ENCODE peak calls at places on chromosomes 13 and 19, in six cellular contexts. One of them, this sample, is unnamed.

GRCh38 chr19:51044327-51044726 is 9.5 kb upstream of the KLK12 start:
- DNase-seq in K562: no peak
- DNase-seq in HepG2: no peak
- DNase-seq in endothelial cell of umbilical vein: no peak
- DNase-seq in GM12878: no peak
- DNase-seq in H1: no peak
- DNase-seq in this sample: no peak

GRCh38 chr19:2014731-2015610 is 543 bp downstream of the BTBD2 start:
- DNase-seq in K562: peak
- DNase-seq in HepG2: no peak
- DNase-seq in endothelial cell of umbilical vein: no peak
- DNase-seq in GM12878: no peak
- DNase-seq in H1: no peak
- DNase-seq in this sample: no peak

GRCh38 chr19:41039806-41040205 is 48.4 kb upstream of the CYP2A13 start:
- DNase-seq in K562: no peak
- DNase-seq in HepG2: no peak
- DNase-seq in endothelial cell of umbilical vein: no peak
- DNase-seq in GM12878: no peak
- DNase-seq in H1: no peak
- DNase-seq in this sample: no peak

GRCh38 chr19:44685877-44686276 is 13.1 kb upstream of the CEACAM16 start:
- DNase-seq in K562: no peak
- DNase-seq in HepG2: no peak
- DNase-seq in endothelial cell of umbilical vein: peak
- DNase-seq in GM12878: no peak
- DNase-seq in H1: no peak
- DNase-seq in this sample: no peak

GRCh38 chr19:39275578-39275977 is 7.4 kb downstream of the IFNL2 start:
- DNase-seq in K562: no peak
- DNase-seq in HepG2: no peak
- DNase-seq in endothelial cell of umbilical vein: no peak
- DNase-seq in GM12878: no peak
- DNase-seq in H1: no peak
- DNase-seq in this sample: no peak

GRCh38 chr13:48155850-48156249 is 60.9 kb upstream of the MED4 start:
- DNase-seq in K562: no peak
- DNase-seq in HepG2: no peak
- DNase-seq in endothelial cell of umbilical vein: peak
- DNase-seq in GM12878: peak
- DNase-seq in H1: no peak
- DNase-seq in this sample: peak

GRCh38 chr19:919157-920050 is 2.3 kb downstream of the KISS1R start:
- DNase-seq in K562: no peak
- DNase-seq in HepG2: no peak
- DNase-seq in endothelial cell of umbilical vein: no peak
- DNase-seq in GM12878: no peak
- DNase-seq in H1: peak
- DNase-seq in this sample: no peak

GRCh38 chr13:111292710-111293485 is 27.5 kb upstream of the TEX29 start:
- DNase-seq in K562: no peak
- DNase-seq in HepG2: no peak
- DNase-seq in endothelial cell of umbilical vein: no peak
- DNase-seq in GM12878: no peak
- DNase-seq in H1: no peak
- DNase-seq in this sample: no peak

GRCh38 chr13:35839746-35840273 is 291.4 kb downstream of the DCLK1 start:
- DNase-seq in K562: no peak
- DNase-seq in HepG2: no peak
- DNase-seq in endothelial cell of umbilical vein: peak
- DNase-seq in GM12878: no peak
- DNase-seq in H1: no peak
- DNase-seq in this sample: no peak

GRCh38 chr13:104571161-104571889 is 1505.1 kb upstream of the SLC10A2 start:
- DNase-seq in K562: peak
- DNase-seq in HepG2: peak
- DNase-seq in endothelial cell of umbilical vein: peak
- DNase-seq in GM12878: no peak
- DNase-seq in H1: peak
- DNase-seq in this sample: peak

GRCh38 chr13:25630327-25630726 is 258.6 kb downstream of the ATP8A2 start:
- DNase-seq in K562: no peak
- DNase-seq in HepG2: no peak
- DNase-seq in endothelial cell of umbilical vein: no peak
- DNase-seq in GM12878: no peak
- DNase-seq in H1: no peak
- DNase-seq in this sample: no peak

GRCh38 chr13:102707465-102707864 is 12.6 kb upstream of the METTL21C start:
- DNase-seq in K562: no peak
- DNase-seq in HepG2: no peak
- DNase-seq in endothelial cell of umbilical vein: peak
- DNase-seq in GM12878: no peak
- DNase-seq in H1: no peak
- DNase-seq in this sample: no peak

DNA sequence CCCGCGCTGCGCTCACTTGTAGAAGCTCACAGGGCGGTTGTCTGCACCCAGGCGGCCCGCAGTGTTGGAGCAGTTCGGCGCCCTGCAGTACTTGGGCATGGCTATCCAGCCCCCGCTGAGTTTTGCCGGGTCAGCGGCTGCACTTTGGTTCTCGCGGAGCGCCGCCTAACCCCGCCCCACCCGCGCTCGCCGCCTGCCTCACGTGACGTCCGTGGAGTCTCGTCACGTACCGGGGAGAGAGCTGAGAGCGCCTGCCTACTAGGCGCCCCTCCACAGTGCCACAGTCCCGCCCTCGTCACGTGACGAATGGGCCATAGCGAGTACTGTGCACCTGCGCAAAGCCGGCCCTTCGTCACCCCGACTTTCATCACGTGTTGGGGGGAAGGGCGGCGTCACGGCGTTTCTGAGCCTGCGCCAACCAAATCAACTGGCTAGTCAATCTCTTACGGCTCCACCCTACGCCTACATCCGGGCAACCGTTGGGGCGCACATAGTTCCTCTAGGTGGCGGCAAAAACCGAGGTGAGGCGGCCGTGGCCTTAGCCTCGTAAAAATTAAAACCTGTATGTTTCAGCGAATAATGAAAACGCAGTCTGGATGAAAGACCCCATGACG is at the start of gene THAP8:
- DNase-seq in K562: peak
- DNase-seq in HepG2: peak
- DNase-seq in endothelial cell of umbilical vein: peak
- DNase-seq in GM12878: peak
- DNase-seq in H1: peak
- DNase-seq in this sample: peak
- TF ChIP-seq POLR2A in K562: peak
- TF ChIP-seq POLR2A in HepG2: peak
- TF ChIP-seq POLR2A in endothelial cell of umbilical vein: no peak
- TF ChIP-seq POLR2A in GM12878: peak
- TF ChIP-seq POLR2A in H1: peak
- TF ChIP-seq POLR2A in this sample: peak

GRCh38 chr19:10404888-10405808 is 1.8 kb upstream of the CDC37 start:
- DNase-seq in K562: no peak
- DNase-seq in HepG2: no peak
- DNase-seq in endothelial cell of umbilical vein: no peak
- DNase-seq in GM12878: no peak
- DNase-seq in H1: no peak
- DNase-seq in this sample: no peak
- TF ChIP-seq EZH2 in K562: no peak
- TF ChIP-seq EZH2 in HepG2: no peak
- TF ChIP-seq EZH2 in endothelial cell of umbilical vein: peak
- TF ChIP-seq EZH2 in GM12878: no peak
- TF ChIP-seq EZH2 in H1: peak
- TF ChIP-seq EZH2 in this sample: no peak

GRCh38 chr19:34363094-34363493 is 1.9 kb upstream of the GPI start:
- DNase-seq in K562: peak
- DNase-seq in HepG2: peak
- DNase-seq in endothelial cell of umbilical vein: no peak
- DNase-seq in GM12878: no peak
- DNase-seq in H1: no peak
- DNase-seq in this sample: no peak

GRCh38 chr19:34364462-34364829 is 550 bp upstream of the GPI start:
- DNase-seq in K562: no peak
- DNase-seq in HepG2: no peak
- DNase-seq in endothelial cell of umbilical vein: no peak
- DNase-seq in GM12878: no peak
- DNase-seq in H1: no peak
- DNase-seq in this sample: no peak

GRCh38 chr19:34363930-34364329 is 1.1 kb upstream of the GPI start:
- DNase-seq in K562: no peak
- DNase-seq in HepG2: no peak
- DNase-seq in endothelial cell of umbilical vein: no peak
- DNase-seq in GM12878: no peak
- DNase-seq in H1: no peak
- DNase-seq in this sample: no peak

GRCh38 chr19:34365463-34366401 is 736 bp downstream of the GPI start:
- DNase-seq in K562: peak
- DNase-seq in HepG2: no peak
- DNase-seq in endothelial cell of umbilical vein: peak
- DNase-seq in GM12878: no peak
- DNase-seq in H1: peak
- DNase-seq in this sample: no peak

DNA sequence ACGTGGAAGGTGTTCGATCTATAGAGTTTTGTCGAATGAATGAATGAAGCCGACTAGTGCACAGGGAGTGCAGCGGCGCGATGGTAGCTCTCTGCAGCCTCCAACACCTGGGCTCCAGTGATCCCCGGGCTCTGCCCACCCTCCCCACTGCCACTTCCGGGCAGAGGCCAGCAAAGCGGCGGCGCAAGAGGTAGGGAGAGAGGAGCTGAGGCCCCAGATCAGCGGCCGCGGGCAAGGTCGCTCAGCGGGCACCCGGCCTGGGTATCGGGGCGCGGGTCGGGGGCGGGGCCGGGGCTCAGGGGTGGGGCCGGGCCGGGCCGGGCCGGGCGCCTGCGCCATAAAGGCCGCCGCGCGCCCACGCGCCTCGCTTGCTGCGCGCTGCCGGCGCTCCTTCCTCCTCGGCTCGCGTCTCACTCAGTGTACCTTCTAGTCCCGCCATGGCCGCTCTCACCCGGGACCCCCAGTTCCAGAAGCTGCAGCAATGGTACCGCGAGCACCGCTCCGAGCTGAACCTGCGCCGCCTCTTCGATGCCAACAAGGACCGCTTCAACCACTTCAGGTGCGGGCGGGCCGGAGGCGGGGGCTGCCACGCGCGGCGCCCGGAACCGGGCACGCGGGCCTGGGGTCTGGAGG is at the start of gene GPI:
- DNase-seq in K562: peak
- DNase-seq in HepG2: peak
- DNase-seq in endothelial cell of umbilical vein: peak
- DNase-seq in GM12878: no peak
- DNase-seq in H1: peak
- DNase-seq in this sample: no peak
- TF ChIP-seq POLR2A in K562: peak
- TF ChIP-seq POLR2A in HepG2: peak
- TF ChIP-seq POLR2A in endothelial cell of umbilical vein: peak
- TF ChIP-seq POLR2A in GM12878: peak
- TF ChIP-seq POLR2A in H1: peak
- TF ChIP-seq POLR2A in this sample: peak

GRCh38 chr13:28531195-28531955 is 36.4 kb upstream of the FLT1 start:
- DNase-seq in K562: no peak
- DNase-seq in HepG2: no peak
- DNase-seq in endothelial cell of umbilical vein: peak
- DNase-seq in GM12878: no peak
- DNase-seq in H1: peak
- DNase-seq in this sample: no peak
- TF ChIP-seq EZH2 in K562: no peak
- TF ChIP-seq EZH2 in HepG2: peak
- TF ChIP-seq EZH2 in endothelial cell of umbilical vein: no peak
- TF ChIP-seq EZH2 in GM12878: no peak
- TF ChIP-seq EZH2 in H1: no peak
- TF ChIP-seq EZH2 in this sample: no peak

GRCh38 chr13:96617528-96617927 is 376.7 kb downstream of the OXGR1 start:
- DNase-seq in K562: no peak
- DNase-seq in HepG2: no peak
- DNase-seq in endothelial cell of umbilical vein: no peak
- DNase-seq in GM12878: no peak
- DNase-seq in H1: no peak
- DNase-seq in this sample: no peak

DNA sequence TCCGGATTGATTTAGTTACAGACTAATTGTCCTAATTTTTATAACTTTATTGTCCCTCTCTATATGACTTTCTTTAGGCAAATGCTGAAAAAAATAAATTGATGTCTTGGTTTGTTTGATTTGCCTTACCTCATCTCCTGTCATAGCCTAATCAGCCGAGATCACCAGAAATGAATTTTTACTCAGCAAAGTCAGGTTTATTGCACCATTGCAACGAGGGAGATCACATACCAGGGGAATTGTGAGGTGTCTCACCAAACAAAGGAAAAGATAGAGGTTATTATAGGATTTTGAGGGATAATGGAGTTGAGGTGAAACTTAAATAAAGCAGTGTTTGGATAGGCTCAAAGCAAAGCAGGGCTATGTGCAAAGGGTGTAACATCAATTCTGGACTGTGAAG is 372.6 kb downstream of the OXGR1 start:
- DNase-seq in K562: no peak
- DNase-seq in HepG2: no peak
- DNase-seq in endothelial cell of umbilical vein: no peak
- DNase-seq in GM12878: no peak
- DNase-seq in H1: no peak
- DNase-seq in this sample: no peak
- TF ChIP-seq POLR2A in K562: no peak
- TF ChIP-seq POLR2A in HepG2: no peak
- TF ChIP-seq POLR2A in endothelial cell of umbilical vein: no peak
- TF ChIP-seq POLR2A in GM12878: no peak
- TF ChIP-seq POLR2A in H1: no peak
- TF ChIP-seq POLR2A in this sample: no peak

DNA sequence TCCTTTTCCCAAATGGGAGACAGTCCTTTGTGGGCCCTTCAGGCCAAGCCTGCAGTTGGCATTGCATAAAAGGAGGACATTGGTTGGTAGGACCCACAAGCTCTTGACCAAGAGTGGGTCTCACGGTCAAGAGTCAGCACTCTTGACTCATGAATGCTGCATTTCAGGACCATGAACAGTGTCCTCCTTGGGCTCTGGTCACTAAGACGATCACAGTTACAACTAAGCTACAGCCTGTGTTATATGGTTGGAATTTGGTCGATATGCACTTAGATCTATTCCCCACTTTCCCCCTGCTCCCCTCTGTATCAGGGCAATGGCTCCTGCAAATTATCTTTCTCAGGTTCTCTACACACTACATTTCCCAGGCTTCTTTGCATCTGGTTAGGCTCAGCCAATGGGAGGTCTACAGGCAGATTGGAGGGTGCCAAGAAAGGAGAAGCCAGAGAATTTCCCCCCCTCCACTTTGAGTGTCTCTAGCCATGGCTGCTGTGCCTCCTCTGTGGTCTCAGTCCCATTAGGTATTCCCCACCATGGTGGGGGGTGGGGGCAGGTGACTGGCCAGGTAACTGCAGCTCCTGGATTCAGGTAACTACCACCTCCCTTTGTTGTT is 3.1 kb upstream of the OLFM2 start:
- DNase-seq in K562: no peak
- DNase-seq in HepG2: no peak
- DNase-seq in endothelial cell of umbilical vein: no peak
- DNase-seq in GM12878: no peak
- DNase-seq in H1: no peak
- DNase-seq in this sample: no peak
- TF ChIP-seq EZH2 in K562: no peak
- TF ChIP-seq EZH2 in HepG2: no peak
- TF ChIP-seq EZH2 in endothelial cell of umbilical vein: no peak
- TF ChIP-seq EZH2 in GM12878: no peak
- TF ChIP-seq EZH2 in H1: no peak
- TF ChIP-seq EZH2 in this sample: no peak